ENCODE peak calls at places on chromosomes 13 and 19, in eight cellular contexts. N is stimulated activated naive B cell treated with anti-CD40 and anti-IgM and Interleukin-4, amounts not matched to agents 10 μg/mL and 1 μg/mL and 100 μg/mL, for 72 hours; F is WTC11; S is stimulated activated CD8-positive, alpha-beta memory T cell treated with anti-CD3 and anti-CD28 coated beads, Interleukin-7, amount 100 ng/mL, for 24 hours; T is hepatocyte; G is NCI-H82; C is naive B cell; U is amniotic stem cell. P is an unnamed sample.

GRCh38 chr19:58091251-58091995 is 6.6 kb downstream of the ZSCAN18 start:
- DNase-seq in N (no peak), F (no peak), S (no peak), T (no peak), G (no peak), C (no peak), U (no peak), P (no peak)

GRCh38 chr19:662207-662961 is 630 bp downstream of the RNF126 start:
- DNase-seq in N (peak; percentile 53), F (peak; percentile 46), S (peak; percentile 53), T (peak; percentile 75), G (peak; percentile 55), C (peak; percentile 73), U (no peak), P (peak; percentile 44)

GRCh38 chr13:31274345-31274870 is 74.6 kb downstream of the B3GLCT start:
- DNase-seq in N (no peak), F (no peak), S (no peak), T (no peak), G (no peak), C (no peak), U (no peak), P (no peak)

GRCh38 chr13:32210081-32210480 is 105.1 kb downstream of the ZAR1L start:
- DNase-seq in N (no peak), F (no peak), S (no peak), T (no peak), G (no peak), C (no peak), U (no peak), P (no peak)

GRCh38 chr19:54644056-54644455 is 13.8 kb downstream of the LILRB1 start:
- DNase-seq in N (no peak), F (no peak), S (no peak), T (no peak), G (no peak), C (no peak), U (no peak), P (no peak)

GRCh38 chr13:33349996-33350826 is 64.7 kb upstream of the STARD13 start:
- DNase-seq in N (no peak), F (peak; percentile 31), S (no peak), T (peak; percentile 44), G (peak; percentile 29), C (no peak), U (no peak), P (peak; percentile 79)

GRCh38 chr13:43269037-43269476 is 245.7 kb downstream of the DNAJC15 start:
- DNase-seq in N (no peak), F (no peak), S (no peak), T (peak; percentile 86), G (no peak), C (no peak), U (peak; percentile 76), P (peak; percentile 82)

GRCh38 chr19:1734328-1734966 is 18.9 kb upstream of the ONECUT3 start:
- DNase-seq in N (no peak), F (no peak), S (no peak), T (no peak), G (no peak), C (no peak), U (no peak), P (no peak)

GRCh38 chr19:10295305-10295846 is 5.6 kb downstream of the ICAM5 start:
- DNase-seq in N (peak; percentile 53), F (peak; percentile 58), S (no peak), T (no peak), G (no peak), C (peak; percentile 59), U (no peak), P (no peak)

GRCh38 chr19:4524808-4525562 is 6.7 kb upstream of the PLIN4 start:
- DNase-seq in N (peak; percentile 40), F (peak; percentile 87), S (peak; percentile 52), T (peak; percentile 47), G (peak; percentile 50), C (peak; percentile 43), U (no peak), P (peak; percentile 82)

GRCh38 chr13:111858571-111858970 is 208.4 kb upstream of the SOX1 start:
- DNase-seq in N (no peak), F (no peak), S (no peak), T (no peak), G (no peak), C (no peak), U (no peak), P (no peak)

GRCh38 chr13:65597839-65598818 is 1632.0 kb downstream of the PCDH9 start:
- DNase-seq in N (no peak), F (no peak), S (no peak), T (no peak), G (no peak), C (no peak), U (no peak), P (peak; percentile 54)

P was measured in GM03348.